ENCODE peak calls at places on chromosome 10, in ten cellular contexts. F is Panc1; Y is A549; Z is pancreas; R is DND-41; X is mucosa of descending colon; T is GM23338; I is CD8-positive, alpha-beta T cell; H is CD4-positive, CD25-positive, alpha-beta regulatory T cell; B is HepG2. M is an unnamed sample.

GRCh38 chr10:84837877-84838276 is 509.5 kb downstream of the CCSER2 start:
- ATAC-seq in F (no peak), Y (no peak), Z (peak; percentile 32), R (no peak), X (no peak), T (no peak), I (no peak), H (no peak), B (no peak), M (no peak)

GRCh38 chr10:132578287-132578951 is 40.8 kb downstream of the INPP5A start:
- ATAC-seq in F (no peak), Y (no peak), Z (no peak), R (no peak), X (no peak), T (peak; percentile 20), I (no peak), H (no peak), B (no peak), M (no peak)

GRCh38 chr10:71359364-71360046 is 37.2 kb upstream of the CDH23 start:
- ATAC-seq in F (no peak), Y (no peak), Z (peak; percentile 29), R (no peak), X (peak; percentile 49), T (no peak), I (no peak), H (peak; percentile 14), B (no peak), M (peak; percentile 63)

GRCh38 chr10:34758447-34758996 is 56.6 kb downstream of the PARD3 start:
- ATAC-seq in F (peak; percentile 94), Y (peak; percentile 96), Z (peak; percentile 49), R (peak; percentile 82), X (peak; percentile 94), T (no peak), I (no peak), H (no peak), B (no peak), M (no peak)

GRCh38 chr10:77501152-77501845 is 136.3 kb downstream of the KCNMA1 start:
- ATAC-seq in F (peak; percentile 77), Y (peak; percentile 84), Z (no peak), R (no peak), X (peak; percentile 23), T (no peak), I (no peak), H (no peak), B (no peak), M (no peak)

GRCh38 chr10:133309720-133310398 is 1.1 kb downstream of the ZNF511 start:
- ATAC-seq in F (no peak), Y (no peak), Z (no peak), R (no peak), X (peak; percentile 33), T (no peak), I (no peak), H (no peak), B (no peak), M (no peak)

GRCh38 chr10:102674566-102674965 is 30.3 kb downstream of the TRIM8 start:
- ATAC-seq in F (no peak), Y (no peak), Z (no peak), R (peak; percentile 81), X (no peak), T (no peak), I (peak; percentile 47), H (peak; percentile 30), B (peak; percentile 13), M (no peak)

GRCh38 chr10:78960316-78960800 is 108.4 kb upstream of the ZMIZ1 start:
- ATAC-seq in F (no peak), Y (no peak), Z (no peak), R (no peak), X (no peak), T (no peak), I (no peak), H (no peak), B (no peak), M (peak; percentile 85)

GRCh38 chr10:44238212-44238611 is 146.7 kb downstream of the CXCL12 start:
- ATAC-seq in F (no peak), Y (no peak), Z (no peak), R (no peak), X (no peak), T (no peak), I (no peak), H (no peak), B (no peak), M (no peak)

GRCh38 chr10:33594475-33594874 is 260.0 kb upstream of the NRP1 start:
- ATAC-seq in F (no peak), Y (no peak), Z (no peak), R (no peak), X (no peak), T (no peak), I (no peak), H (no peak), B (no peak), M (no peak)

GRCh38 chr10:121096617-121097431 is 245.7 kb downstream of the WDR11 start:
- ATAC-seq in F (no peak), Y (peak; percentile 39), Z (no peak), R (no peak), X (peak; percentile 33), T (no peak), I (no peak), H (no peak), B (peak; percentile 44), M (peak; percentile 51)

GRCh38 chr10:80924063-80924952 is 386.6 kb downstream of the SH2D4B start:
- ATAC-seq in F (peak; percentile 76), Y (peak; percentile 78), Z (peak; percentile 73), R (peak; percentile 60), X (peak; percentile 55), T (peak; percentile 88), I (no peak), H (no peak), B (peak; percentile 85), M (no peak)

GRCh38 chr10:52050429-52051047 is 263.5 kb upstream of the DKK1 start:
- ATAC-seq in F (no peak), Y (no peak), Z (no peak), R (no peak), X (no peak), T (no peak), I (no peak), H (no peak), B (no peak), M (no peak)
- H3K4me3 ChIP-seq in F (no peak overlapping the region), Y (no peak overlapping the region), Z (no peak overlapping the region), R (no peak overlapping the region), X (no peak overlapping the region), T (no peak overlapping the region), I (no peak overlapping the region), H (no peak overlapping the region), B (no peak overlapping the region), M (no peak overlapping the region)

GRCh38 chr10:124418726-124419501 is at the start of gene OAT:
- ATAC-seq in F (peak; percentile 95), Y (peak; percentile 95), Z (peak; percentile 97), R (no peak), X (peak; percentile 98), T (peak; percentile 90), I (peak; percentile 98), H (peak; percentile 98), B (peak; percentile 94), M (peak; percentile 98)

GRCh38 chr10:124419635-124420034 is 912 bp upstream of the OAT start:
- ATAC-seq in F (no peak), Y (no peak), Z (no peak), R (no peak), X (no peak), T (no peak), I (no peak), H (no peak), B (no peak), M (no peak)

GRCh38 chr10:124422742-124423141 is 4.0 kb upstream of the OAT start:
- ATAC-seq in F (no peak), Y (no peak), Z (no peak), R (no peak), X (no peak), T (no peak), I (no peak), H (no peak), B (no peak), M (no peak)

GRCh38 chr10:124417846-124418725 is 637 bp downstream of the OAT start:
- ATAC-seq in F (peak; percentile 79), Y (peak; percentile 76), Z (peak; percentile 61), R (no peak), X (peak; percentile 68), T (peak; percentile 60), I (peak; percentile 23), H (peak; percentile 20), B (peak; percentile 72), M (peak; percentile 70)

DNA sequence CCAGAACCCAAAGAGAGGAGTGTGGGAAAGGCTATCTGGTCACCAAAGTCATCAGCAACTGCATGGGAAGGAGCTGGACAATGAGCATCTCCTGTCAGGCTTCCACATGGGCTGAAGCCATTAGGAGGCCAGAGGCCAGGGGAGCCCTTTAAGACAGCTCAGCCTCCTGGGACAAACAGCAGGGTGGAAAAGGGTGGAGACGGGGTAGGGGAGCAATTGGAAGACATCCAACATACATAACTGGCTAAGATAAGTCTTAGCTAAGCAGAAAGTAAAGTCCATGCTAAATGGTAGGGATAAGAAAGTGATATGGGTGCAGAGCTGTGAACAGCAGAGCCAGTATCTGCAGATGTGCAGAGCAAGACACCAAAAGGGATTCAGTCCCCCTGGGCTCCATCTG is 1.5 kb upstream of the OAT start:
- ATAC-seq in F (no peak), Y (no peak), Z (no peak), R (no peak), X (peak; percentile 0), T (no peak), I (no peak), H (no peak), B (no peak), M (no peak)
- H3K4me3 ChIP-seq in F (no peak overlapping the region), Y (no peak overlapping the region), Z (no peak overlapping the region), R (no peak overlapping the region), X (no peak overlapping the region), T (no peak overlapping the region), I (no peak overlapping the region), H (no peak overlapping the region), B (no peak overlapping the region), M (no peak overlapping the region)

GRCh38 chr10:28806481-28806880 is 129.2 kb downstream of the BAMBI start:
- ATAC-seq in F (no peak), Y (no peak), Z (no peak), R (no peak), X (no peak), T (no peak), I (no peak), H (no peak), B (no peak), M (peak; percentile 69)
- H3K4me3 ChIP-seq in F (no peak overlapping the region), Y (no peak overlapping the region), Z (no peak overlapping the region), R (no peak overlapping the region), X (no peak overlapping the region), T (no peak overlapping the region), I (no peak overlapping the region), H (no peak overlapping the region), B (no peak overlapping the region), M (no peak overlapping the region)

DNA sequence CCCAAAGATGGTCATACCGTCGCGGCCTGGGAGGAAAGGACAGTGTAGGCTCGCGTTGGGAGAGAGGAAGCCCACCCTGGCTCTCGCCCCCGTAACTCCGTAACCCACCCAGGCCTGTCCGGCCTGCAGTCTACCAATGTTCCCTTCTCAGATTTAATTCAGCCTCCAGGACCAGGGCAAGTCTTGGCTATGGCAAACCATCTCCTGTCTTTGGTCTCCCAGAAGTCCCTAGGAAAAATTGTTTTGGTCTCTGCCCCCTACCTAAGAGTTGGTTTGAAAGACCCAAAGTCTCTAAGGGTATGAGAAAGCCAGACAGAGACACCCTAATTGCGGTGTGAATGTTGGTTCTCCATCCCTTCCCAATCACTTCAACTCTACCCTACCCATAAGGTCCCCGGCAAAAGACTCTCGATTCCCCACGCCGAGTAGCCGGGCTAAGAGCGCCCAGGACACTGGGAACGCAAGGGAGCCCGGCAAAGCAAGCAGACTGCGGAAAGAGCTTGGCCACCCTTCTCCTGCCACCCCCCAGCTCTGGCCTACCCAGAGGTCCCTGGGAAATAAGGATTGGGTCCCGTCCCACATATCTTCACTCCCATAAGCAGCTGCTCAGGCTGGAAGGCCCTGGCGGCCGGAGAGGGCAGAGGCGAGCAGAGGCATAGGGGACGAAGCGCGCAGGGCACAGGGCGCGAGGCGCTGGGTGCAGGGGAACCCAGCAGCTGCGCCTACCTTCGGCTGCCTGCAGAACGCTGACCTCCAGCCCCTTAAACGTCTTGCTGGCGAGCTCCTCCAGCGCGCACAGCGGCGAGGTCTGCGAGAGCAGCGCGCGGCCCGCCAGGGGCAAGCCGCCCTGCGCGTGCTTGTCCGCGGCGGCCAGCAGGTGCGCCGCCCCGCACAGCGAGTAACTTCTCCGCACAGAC is 1.2 kb downstream of the LBX1 start:
- ATAC-seq in F (peak; percentile 82), Y (peak; percentile 80), Z (peak; percentile 49), R (no peak), X (peak; percentile 27), T (peak; percentile 12), I (no peak), H (no peak), B (no peak), M (no peak)
- H3K4me3 ChIP-seq in F (peak overlapping the region; percentile 37), Y (peak overlapping the region; percentile 52), Z (no peak overlapping the region), R (no peak overlapping the region), X (no peak overlapping the region), T (peak overlapping the region; percentile 32), I (no peak overlapping the region), H (no peak overlapping the region), B (no peak overlapping the region), M (peak overlapping the region; percentile 36)

M was measured in gastroesophageal sphincter.